ENCODE peak calls at places on chromosome 14, in four cellular contexts. One of them, this sample, is unnamed.

GRCh38 chr14:90717916-90718315 is 98.3 kb downstream of the TTC7B start:
- DNase-seq in K562: no peak
- DNase-seq in GM12878: no peak
- DNase-seq in SK-N-SH: no peak
- DNase-seq in this sample: no peak

GRCh38 chr14:22448035-22448904 is 140.8 kb downstream of the DAD1 start:
- DNase-seq in K562: no peak
- DNase-seq in GM12878: no peak
- DNase-seq in SK-N-SH: no peak
- DNase-seq in this sample: no peak

GRCh38 chr14:54187439-54187838 is 209.4 kb upstream of the CDKN3 start:
- DNase-seq in K562: no peak
- DNase-seq in GM12878: no peak
- DNase-seq in SK-N-SH: no peak
- DNase-seq in this sample: no peak

GRCh38 chr14:104576607-104577332 is 2.8 kb upstream of the C14orf180 start:
- DNase-seq in K562: no peak
- DNase-seq in GM12878: no peak
- DNase-seq in SK-N-SH: no peak
- DNase-seq in this sample: no peak

GRCh38 chr14:20477211-20477876 is 8.1 kb downstream of the PNP start:
- DNase-seq in K562: no peak
- DNase-seq in GM12878: no peak
- DNase-seq in SK-N-SH: peak; percentile 65
- DNase-seq in this sample: no peak

GRCh38 chr14:94680498-94681288 is 68.5 kb downstream of the SERPINA3 start:
- DNase-seq in K562: no peak
- DNase-seq in GM12878: no peak
- DNase-seq in SK-N-SH: no peak
- DNase-seq in this sample: no peak

GRCh38 chr14:104143521-104144452 is 5.4 kb downstream of the KIF26A start:
- DNase-seq in K562: no peak
- DNase-seq in GM12878: no peak
- DNase-seq in SK-N-SH: peak; percentile 36
- DNase-seq in this sample: peak; percentile 39

GRCh38 chr14:78863143-78863542 is 693.0 kb downstream of the NRXN3 start:
- DNase-seq in K562: peak; percentile 34
- DNase-seq in GM12878: no peak
- DNase-seq in SK-N-SH: no peak
- DNase-seq in this sample: no peak

GRCh38 chr14:58824796-58825195 is 187.0 kb downstream of the DACT1 start:
- DNase-seq in K562: no peak
- DNase-seq in GM12878: no peak
- DNase-seq in SK-N-SH: no peak
- DNase-seq in this sample: no peak

GRCh38 chr14:100408350-100409015 is 85.3 kb downstream of the SLC25A47 start:
- DNase-seq in K562: peak; percentile 67
- DNase-seq in GM12878: no peak
- DNase-seq in SK-N-SH: no peak
- DNase-seq in this sample: no peak

GRCh38 chr14:51035611-51036192 is 59.2 kb downstream of the TRIM9 start:
- DNase-seq in K562: no peak
- DNase-seq in GM12878: no peak
- DNase-seq in SK-N-SH: no peak
- DNase-seq in this sample: no peak

GRCh38 chr14:38256358-38256840 is 506 bp upstream of the CLEC14A start:
- DNase-seq in K562: no peak
- DNase-seq in GM12878: no peak
- DNase-seq in SK-N-SH: no peak
- DNase-seq in this sample: no peak

GRCh38 chr14:91364524-91365270 is 52.9 kb downstream of the CCDC88C start:
- DNase-seq in K562: no peak
- DNase-seq in GM12878: no peak
- DNase-seq in SK-N-SH: no peak
- DNase-seq in this sample: no peak

DNA sequence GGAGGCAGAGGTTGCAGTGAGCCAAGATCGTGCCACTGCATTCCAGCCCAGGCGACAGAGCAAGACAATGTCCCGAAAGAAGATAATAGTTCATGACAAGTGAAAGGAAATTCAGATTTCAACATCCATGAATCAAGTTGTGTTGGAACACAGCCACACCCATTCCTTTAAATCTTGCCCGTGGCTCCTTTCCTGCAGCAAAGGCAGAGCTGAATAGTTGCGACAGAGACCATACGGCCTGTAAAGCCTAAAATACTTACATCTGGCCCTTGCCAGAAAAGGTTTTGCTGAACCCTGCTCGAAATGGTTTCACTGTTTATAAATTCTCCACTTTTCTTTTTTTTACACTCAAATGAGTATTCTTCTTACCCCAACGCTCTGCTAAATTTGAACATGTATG is 17.8 kb upstream of the ITPK1 start:
- DNase-seq in K562: no peak
- DNase-seq in GM12878: no peak
- DNase-seq in SK-N-SH: no peak
- DNase-seq in this sample: no peak
- TF ChIP-seq NRF1 in K562: no peak
- TF ChIP-seq NRF1 in GM12878: no peak
- TF ChIP-seq NRF1 in SK-N-SH: no peak
- TF ChIP-seq NRF1 in this sample: no peak

DNA sequence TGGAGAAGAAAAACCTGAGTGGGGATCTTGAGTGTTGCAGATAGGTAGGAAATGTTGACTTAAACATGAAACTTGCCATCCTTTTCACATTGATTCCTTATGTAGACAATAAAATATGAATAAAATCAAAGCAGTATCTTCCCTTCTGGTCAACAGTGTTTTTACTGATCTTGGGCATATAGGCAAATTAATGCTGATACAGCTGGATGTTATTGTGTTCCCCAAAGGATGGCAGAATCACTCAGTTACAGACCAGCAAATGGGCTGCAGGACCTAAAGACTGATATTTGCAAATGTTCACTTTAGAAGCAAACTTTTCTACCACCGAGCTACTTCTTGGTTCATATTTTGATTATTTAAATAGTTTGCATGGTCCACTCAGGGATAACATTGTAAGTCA is 33.9 kb downstream of the MTHFD1 start:
- DNase-seq in K562: no peak
- DNase-seq in GM12878: no peak
- DNase-seq in SK-N-SH: no peak
- DNase-seq in this sample: no peak
- TF ChIP-seq JUND in K562: no peak
- TF ChIP-seq JUND in GM12878: no peak
- TF ChIP-seq JUND in SK-N-SH: no peak
- TF ChIP-seq JUND in this sample: no peak

DNA sequence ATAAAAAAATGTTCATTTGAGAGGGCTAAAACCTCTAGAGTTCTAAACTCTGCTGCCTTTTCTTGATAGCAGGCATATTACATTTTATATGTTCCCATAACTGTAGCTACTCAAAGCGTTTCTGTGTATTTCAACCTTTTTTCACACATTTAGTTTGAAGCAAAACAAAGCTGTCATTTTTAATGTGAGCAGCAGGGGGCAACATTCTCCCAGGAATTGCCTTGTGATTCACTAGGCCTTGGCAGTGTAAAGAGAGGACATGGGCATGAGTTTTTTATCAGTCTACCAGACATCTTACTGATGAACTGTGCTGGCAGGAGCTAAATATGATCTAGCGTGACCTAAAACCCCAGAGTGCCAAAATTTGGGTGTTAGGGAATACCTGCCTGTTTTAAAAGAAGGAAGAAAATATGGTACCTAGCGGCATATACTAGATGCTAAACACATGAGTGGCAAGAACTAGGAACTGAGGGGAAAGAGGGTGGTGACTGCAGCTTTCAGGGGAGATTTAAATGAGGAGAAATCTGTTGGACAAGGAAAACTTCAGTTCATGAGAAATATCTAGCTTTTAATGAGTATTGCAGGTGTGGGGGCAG is 65.3 kb downstream of the IFT43 start:
- DNase-seq in K562: peak; percentile 39
- DNase-seq in GM12878: peak; percentile 21
- DNase-seq in SK-N-SH: peak; percentile 63
- DNase-seq in this sample: no peak
- TF ChIP-seq NRF1 in K562: no peak
- TF ChIP-seq NRF1 in GM12878: no peak
- TF ChIP-seq NRF1 in SK-N-SH: no peak
- TF ChIP-seq NRF1 in this sample: no peak

GRCh38 chr14:27134200-27134599 is 536.4 kb upstream of the NOVA1 start:
- DNase-seq in K562: no peak
- DNase-seq in GM12878: no peak
- DNase-seq in SK-N-SH: no peak
- DNase-seq in this sample: no peak
- TF ChIP-seq JUND in K562: no peak
- TF ChIP-seq JUND in GM12878: no peak
- TF ChIP-seq JUND in SK-N-SH: no peak
- TF ChIP-seq JUND in this sample: no peak

DNA sequence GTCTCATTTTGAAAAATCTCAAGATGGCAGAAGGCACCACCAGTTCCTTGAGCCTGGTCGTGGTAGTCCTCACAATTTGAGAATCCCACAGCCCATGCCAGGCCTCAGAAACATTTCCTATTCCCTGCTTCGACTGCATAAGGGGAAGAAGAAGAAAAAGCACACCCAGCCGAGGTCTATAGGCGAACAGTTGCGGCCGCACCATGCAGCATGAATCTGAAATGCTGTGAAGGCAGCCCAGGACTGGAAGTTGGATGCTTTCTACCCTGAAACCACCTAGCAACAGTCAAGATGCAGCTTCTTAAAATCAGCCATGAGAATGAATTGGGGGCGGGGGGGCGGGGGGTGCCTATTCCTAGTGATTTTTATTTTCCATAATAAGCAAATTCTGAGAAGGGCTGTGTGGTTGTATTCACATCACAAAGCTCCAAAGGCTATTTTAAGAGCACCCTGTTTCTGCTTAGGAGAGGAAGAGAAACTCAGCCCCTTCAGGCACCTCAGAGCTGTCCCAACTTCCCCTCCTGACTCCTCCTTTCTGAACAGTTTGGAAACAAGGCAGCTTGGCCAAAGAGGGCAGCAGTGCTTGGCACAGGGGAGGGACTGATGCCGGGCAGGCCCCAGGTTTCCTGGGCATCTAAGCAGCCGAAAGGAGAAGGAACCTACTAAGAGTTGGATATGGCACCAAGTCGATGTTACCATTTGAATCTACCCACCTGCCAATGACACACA is 172.5 kb upstream of the FOXN3 start:
- DNase-seq in K562: no peak
- DNase-seq in GM12878: peak; percentile 19
- DNase-seq in SK-N-SH: no peak
- DNase-seq in this sample: no peak
- TF ChIP-seq NRF1 in K562: no peak
- TF ChIP-seq NRF1 in GM12878: no peak
- TF ChIP-seq NRF1 in SK-N-SH: no peak
- TF ChIP-seq NRF1 in this sample: no peak

DNA sequence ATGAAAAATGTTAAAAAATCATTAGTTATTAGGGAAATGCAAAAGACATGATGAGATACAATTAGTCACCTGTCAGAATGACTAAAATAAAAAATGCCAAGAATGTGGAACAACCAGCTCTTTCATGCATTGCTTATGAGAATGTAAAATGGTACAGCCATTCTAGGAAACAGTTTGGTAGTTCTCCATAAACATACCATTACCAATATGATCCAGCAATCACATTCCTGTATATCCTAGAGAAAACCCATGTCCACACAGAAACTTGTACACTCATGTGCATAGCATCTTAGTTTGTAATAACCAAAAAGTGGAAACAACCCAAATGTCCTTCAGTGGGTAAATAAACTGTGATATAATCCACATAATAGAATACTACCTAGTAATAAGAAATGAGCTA is 245.7 kb downstream of the FUT8 start:
- DNase-seq in K562: no peak
- DNase-seq in GM12878: no peak
- DNase-seq in SK-N-SH: no peak
- DNase-seq in this sample: no peak
- TF ChIP-seq JUND in K562: no peak
- TF ChIP-seq JUND in GM12878: no peak
- TF ChIP-seq JUND in SK-N-SH: peak; percentile 9
- TF ChIP-seq JUND in this sample: no peak